ENCODE peak calls at places on chromosome 22, in ten cellular contexts. H is spleen; V is fibroblast of lung; I is upper lobe of right lung; U is gastrocnemius medialis; F is OCI-LY7; J is CD8-positive, alpha-beta memory T cell; L is right lobe of liver; K is mesenchymal stem cell; A is psoas muscle. B is an unnamed sample.

GRCh38 chr22:32396746-32397145 is 15.3 kb downstream of the RTCB start:
- DNase-seq in I (peak; percentile 73), L (no peak), F (no peak), U (peak; percentile 18), A (no peak), K (no peak), J (no peak), V (peak; percentile 13), H (no peak), B (no peak)

GRCh38 chr22:30857791-30858190 is 110.8 kb downstream of the MORC2 start:
- DNase-seq in K (no peak), J (no peak), U (no peak), A (no peak), V (no peak), F (no peak), I (no peak), L (no peak), H (no peak), B (no peak)

GRCh38 chr22:37999640-38000272 is 15.4 kb upstream of the SOX10 start:
- DNase-seq in U (peak; percentile 95), J (no peak), L (no peak), F (peak; percentile 4), V (peak; percentile 85), A (peak; percentile 79), I (no peak), H (no peak), K (peak; percentile 61), B (no peak)

GRCh38 chr22:20756846-20757245 is 17.1 kb upstream of the SERPIND1 start:
- DNase-seq in U (no peak), F (no peak), A (no peak), I (no peak), V (no peak), K (no peak), H (no peak), L (no peak), J (no peak), B (no peak)

GRCh38 chr22:30806391-30806861 is 111.8 kb downstream of the OSBP2 start:
- DNase-seq in V (peak; percentile 88), H (no peak), J (no peak), L (no peak), U (no peak), K (peak; percentile 14), I (no peak), F (no peak), A (no peak), B (no peak)

GRCh38 chr22:41482319-41482935 is 13.5 kb downstream of the ACO2 start:
- DNase-seq in L (no peak), V (peak; percentile 62), H (no peak), I (no peak), A (no peak), K (peak; percentile 28), J (no peak), U (no peak), F (peak; percentile 15), B (no peak)

GRCh38 chr22:41123151-41123550 is 30.8 kb downstream of the EP300 start:
- DNase-seq in K (peak; percentile 18), V (peak; percentile 53), I (no peak), A (no peak), F (no peak), H (no peak), L (no peak), U (no peak), J (no peak), B (no peak)

GRCh38 chr22:41022470-41023298 is 69.7 kb upstream of the EP300 start:
- DNase-seq in K (peak; percentile 87), U (peak; percentile 94), F (peak; percentile 92), I (peak; percentile 98), L (peak; percentile 94), H (peak; percentile 98), V (peak; percentile 75), A (peak; percentile 95), J (peak; percentile 62), B (peak; percentile 72)

GRCh38 chr22:23184100-23184763 is 3.9 kb downstream of the BCR start:
- DNase-seq in V (no peak), H (no peak), J (no peak), L (no peak), F (no peak), U (no peak), I (no peak), A (no peak), K (no peak), B (no peak)

GRCh38 chr22:23184764-23185113 is 4.4 kb downstream of the BCR start:
- DNase-seq in K (no peak), U (no peak), V (no peak), J (no peak), A (no peak), I (no peak), F (no peak), L (no peak), H (no peak), B (no peak)

GRCh38 chr22:23181763-23182288 is 1.5 kb downstream of the BCR start:
- DNase-seq in A (no peak), K (no peak), I (no peak), V (no peak), U (no peak), L (no peak), H (peak; percentile 81), J (no peak), F (no peak), B (no peak)

GRCh38 chr22:23182289-23183106 is 2.2 kb downstream of the BCR start:
- DNase-seq in L (no peak), K (peak; percentile 37), F (peak; percentile 52), I (no peak), V (peak; percentile 41), U (no peak), J (peak; percentile 26), H (no peak), A (no peak), B (peak; percentile 41)

GRCh38 chr22:23183107-23183698 is 2.9 kb downstream of the BCR start:
- DNase-seq in J (no peak), V (peak; percentile 80), K (peak; percentile 55), I (peak; percentile 74), L (no peak), U (no peak), F (peak; percentile 43), H (no peak), A (peak; percentile 37), B (no peak)
- H3K36me3 ChIP-seq in J (peaks cover 14% of the 10 kb centered on the region), V (no peaks in the 10 kb centered on the region), K (peaks cover 8% of the 10 kb centered on the region), I (no peaks in the 10 kb centered on the region), L (no peaks in the 10 kb centered on the region), U (no peaks in the 10 kb centered on the region), F (peaks cover 46% of the 10 kb centered on the region), H (peaks cover 5% of the 10 kb centered on the region), A (no peaks in the 10 kb centered on the region), B (no peaks in the 10 kb centered on the region)

DNA sequence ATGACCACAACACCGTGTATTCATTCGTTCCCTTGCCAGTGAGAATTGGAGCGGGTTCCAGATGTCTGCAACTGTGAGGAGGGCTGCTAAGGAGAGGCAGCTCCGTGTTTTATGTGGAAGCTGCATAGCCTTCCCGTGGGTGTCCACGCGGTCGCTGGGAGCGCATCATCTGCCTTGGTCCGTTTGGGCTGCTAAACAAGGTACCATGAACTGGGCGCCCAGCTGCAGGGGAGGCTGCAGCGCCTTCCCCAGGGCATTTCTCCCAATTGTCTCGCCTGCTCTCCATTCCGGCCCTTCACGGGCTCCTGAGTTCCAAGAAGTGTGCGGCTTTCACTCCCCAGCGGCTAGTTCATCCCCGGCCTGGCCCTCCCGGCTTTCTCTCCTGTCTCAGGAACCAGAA is 1446.4 kb downstream of the TBC1D22A start:
- DNase-seq in U (no peak), J (no peak), L (no peak), A (no peak), V (no peak), F (no peak), K (no peak), H (no peak), I (no peak), B (no peak)
- H3K9me3 ChIP-seq in U (no peaks in the 10 kb centered on the region), J (no peaks in the 10 kb centered on the region), L (no peaks in the 10 kb centered on the region), A (no peaks in the 10 kb centered on the region), V (no peaks in the 10 kb centered on the region), F (no peaks in the 10 kb centered on the region), K (peaks cover 3% of the 10 kb centered on the region), H (no peaks in the 10 kb centered on the region), I (no peaks in the 10 kb centered on the region), B (no peaks in the 10 kb centered on the region)

DNA sequence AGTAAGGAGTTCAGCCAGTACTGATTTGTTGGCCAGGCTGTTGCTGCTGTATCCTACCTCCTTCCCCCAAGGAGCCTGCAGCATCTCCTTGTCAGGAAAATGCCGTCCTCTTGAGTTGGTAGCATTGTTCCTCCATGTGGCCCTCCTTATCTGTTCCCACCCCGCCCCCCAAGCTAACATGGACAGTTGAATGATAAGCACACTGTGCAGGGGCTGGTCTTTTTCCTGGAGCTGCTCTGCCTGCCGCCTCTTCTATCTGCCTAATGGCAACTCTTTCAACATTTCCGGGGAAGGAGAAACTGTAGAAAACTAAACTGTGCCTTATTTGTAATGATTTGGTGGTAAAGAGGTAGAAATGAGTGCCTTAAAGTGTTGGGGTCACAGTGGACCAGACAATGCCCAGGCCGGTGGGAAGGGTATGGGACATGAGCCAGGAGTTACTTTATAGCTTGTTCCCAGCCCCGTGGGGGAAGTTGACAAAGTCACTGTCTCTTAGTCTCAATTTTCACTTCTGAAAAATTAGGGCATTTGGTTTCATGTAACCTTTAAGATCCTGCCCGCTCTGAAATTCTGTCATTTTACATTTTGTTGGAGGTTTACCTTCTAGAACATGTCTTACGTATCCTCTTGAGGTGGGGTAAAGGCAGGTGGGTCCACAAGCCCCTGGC is 4.5 kb downstream of the FAM118A start:
- DNase-seq in H (no peak), L (no peak), V (no peak), I (no peak), U (no peak), J (no peak), A (no peak), K (no peak), F (no peak), B (no peak)
- H3K4me1 ChIP-seq in H (peaks cover 38% of the 10 kb centered on the region), L (no peaks in the 10 kb centered on the region), V (peaks cover 14% of the 10 kb centered on the region), I (peaks cover 35% of the 10 kb centered on the region), U (peaks cover 51% of the 10 kb centered on the region), J (peaks cover 57% of the 10 kb centered on the region), A (peaks cover 43% of the 10 kb centered on the region), K (peaks cover 16% of the 10 kb centered on the region), F (peaks cover 30% of the 10 kb centered on the region), B (peaks cover 76% of the 10 kb centered on the region)

GRCh38 chr22:23288301-23289129 is 108.2 kb downstream of the BCR start:
- DNase-seq in V (no peak), L (no peak), H (no peak), F (no peak), A (no peak), I (no peak), K (no peak), J (no peak), U (no peak), B (no peak)
- H3K36me3 ChIP-seq in V (peaks cover 11% of the 10 kb centered on the region), L (no peaks in the 10 kb centered on the region), H (peaks cover 87% of the 10 kb centered on the region), F (peaks cover 40% of the 10 kb centered on the region), A (peaks cover 12% of the 10 kb centered on the region), I (peaks cover 63% of the 10 kb centered on the region), K (peaks cover 90% of the 10 kb centered on the region), J (peaks cover 63% of the 10 kb centered on the region), U (no peaks in the 10 kb centered on the region), B (peaks cover 56% of the 10 kb centered on the region)

GRCh38 chr22:49590381-49590780 is 237.3 kb downstream of the BRD1 start:
- DNase-seq in U (peak; percentile 0), F (no peak), K (no peak), H (no peak), V (no peak), A (no peak), J (no peak), L (no peak), I (peak; percentile 46), B (no peak)
- H3K9me3 ChIP-seq in U (no peaks in the 10 kb centered on the region), F (no peaks in the 10 kb centered on the region), K (peaks cover 17% of the 10 kb centered on the region), H (no peaks in the 10 kb centered on the region), V (peaks cover 2% of the 10 kb centered on the region), A (no peaks in the 10 kb centered on the region), J (no peaks in the 10 kb centered on the region), L (no peaks in the 10 kb centered on the region), I (no peaks in the 10 kb centered on the region), B (no peaks in the 10 kb centered on the region)

DNA sequence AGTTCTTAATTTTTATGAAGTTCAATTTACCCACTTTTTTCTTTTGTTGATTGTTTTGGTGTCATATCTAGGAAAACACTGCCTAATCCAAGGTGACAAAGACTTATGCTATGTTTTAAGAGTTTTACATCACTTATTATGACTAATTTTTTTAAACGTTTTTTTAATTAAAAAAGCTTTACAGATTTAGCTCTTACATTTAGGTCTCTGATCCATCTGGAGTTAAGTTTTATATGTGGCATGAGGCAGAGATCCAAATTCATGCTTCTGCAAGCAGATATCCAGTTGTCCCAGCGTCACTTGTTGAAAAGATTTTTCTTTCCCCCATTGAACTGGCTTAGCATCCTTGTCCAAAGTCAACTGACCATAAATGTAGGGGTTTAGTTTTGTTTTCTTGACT is 72.6 kb downstream of the PACSIN2 start:
- DNase-seq in V (no peak), U (no peak), A (no peak), K (no peak), H (no peak), F (no peak), I (no peak), L (no peak), J (no peak), B (no peak)
- H3K4me1 ChIP-seq in V (peaks cover 24% of the 10 kb centered on the region), U (peaks cover 81% of the 10 kb centered on the region), A (peaks cover 75% of the 10 kb centered on the region), K (peaks cover 46% of the 10 kb centered on the region), H (peaks cover 41% of the 10 kb centered on the region), F (peaks cover 4% of the 10 kb centered on the region), I (peaks cover 52% of the 10 kb centered on the region), L (no peaks in the 10 kb centered on the region), J (peaks cover 10% of the 10 kb centered on the region), B (peaks cover 30% of the 10 kb centered on the region)

B was measured in CD4-positive, alpha-beta memory T cell.